ENCODE peak calls at places on chromosomes 6 and 20, in eight cellular contexts. R is CD8-positive, alpha-beta memory T cell; B is ovary; Y is lung; S is tibial nerve; D is astrocyte of the cerebellum; G is A549; V is OCI-LY7. M is an unnamed sample.

GRCh38 chr6:46323312-46323965 is 152.7 kb upstream of the ENPP5 start:
- DNase-seq in B (no peak), D (peak), G (no peak), S (no peak), V (no peak), Y (no peak), R (no peak), M (peak)

GRCh38 chr20:20454850-20455627 is 87.1 kb downstream of the INSM1 start:
- DNase-seq in B (no peak), S (no peak), R (no peak), G (no peak), V (no peak), D (no peak), Y (no peak), M (no peak)

GRCh38 chr6:52263709-52264320 is 19.5 kb upstream of the IL17F start:
- DNase-seq in B (peak), R (peak), S (peak), G (peak), Y (peak), V (peak), D (peak), M (peak)

GRCh38 chr6:104325341-104326172 is 534.2 kb downstream of the HACE1 start:
- DNase-seq in D (no peak), G (peak), V (peak), S (no peak), R (no peak), B (no peak), Y (no peak), M (peak)

GRCh38 chr6:1624848-1625341 is 15.2 kb downstream of the FOXC1 start:
- DNase-seq in B (no peak), R (no peak), S (no peak), G (no peak), V (no peak), Y (no peak), D (no peak), M (peak)

GRCh38 chr6:139587469-139587868 is 213.0 kb upstream of the CITED2 start:
- DNase-seq in V (no peak), G (peak), B (no peak), Y (no peak), R (no peak), S (no peak), D (peak), M (peak)

GRCh38 chr20:41268917-41269652 is 48.4 kb downstream of the ZHX3 start:
- DNase-seq in B (no peak), Y (no peak), S (no peak), G (no peak), D (no peak), V (no peak), R (no peak), M (no peak)

GRCh38 chr20:38125157-38126056 is 39.7 kb downstream of the TGM2 start:
- DNase-seq in B (peak), D (no peak), S (peak), Y (peak), G (peak), R (no peak), V (no peak), M (no peak)

GRCh38 chr6:2909718-2910117 is 6.6 kb upstream of the SERPINB9 start:
- DNase-seq in V (no peak), B (no peak), S (no peak), R (no peak), Y (no peak), G (no peak), D (no peak), M (no peak)

GRCh38 chr6:109498049-109498448 is 15.0 kb upstream of the ZBTB24 start:
- DNase-seq in V (no peak), G (no peak), D (no peak), S (no peak), R (no peak), B (no peak), Y (no peak), M (no peak)

GRCh38 chr6:22108199-22108598 is 188.6 kb downstream of the PRL start:
- DNase-seq in G (no peak), S (no peak), B (no peak), R (no peak), D (no peak), Y (no peak), V (no peak), M (peak)

GRCh38 chr6:99588618-99589289 is 17.9 kb upstream of the PRDM13 start:
- DNase-seq in Y (peak), G (peak), R (peak), B (peak), V (no peak), D (peak), S (no peak), M (peak)

GRCh38 chr20:6583134-6583738 is 184.2 kb upstream of the BMP2 start:
- DNase-seq in S (peak), D (peak), Y (peak), B (no peak), V (peak), R (no peak), G (peak), M (peak)

GRCh38 chr6:11815231-11815630 is 36.6 kb upstream of the ADTRP start:
- DNase-seq in B (no peak), Y (no peak), R (no peak), D (no peak), S (no peak), G (peak), V (no peak), M (no peak)

GRCh38 chr6:113570176-113570575 is 287.0 kb upstream of the MARCKS start:
- DNase-seq in R (no peak), D (no peak), S (no peak), V (no peak), Y (no peak), G (no peak), B (no peak), M (no peak)

GRCh38 chr20:32965581-32966373 is 38.5 kb downstream of the SUN5 start:
- DNase-seq in S (peak), D (no peak), Y (peak), G (no peak), V (no peak), B (no peak), R (peak), M (no peak)

GRCh38 chr20:47453167-47453782 is 48.4 kb upstream of the NCOA3 start:
- DNase-seq in V (peak), Y (no peak), D (peak), B (no peak), G (peak), R (no peak), S (no peak), M (no peak)

GRCh38 chr6:74587386-74587785 is 618.5 kb downstream of the COL12A1 start:
- DNase-seq in V (no peak), Y (no peak), B (no peak), S (no peak), D (no peak), G (no peak), R (no peak), M (no peak)

GRCh38 chr20:5719861-5720401 is 30.3 kb upstream of the SHLD1 start:
- DNase-seq in V (no peak), R (no peak), G (peak), S (no peak), Y (no peak), D (no peak), B (no peak), M (peak)

GRCh38 chr20:37510226-37510625 is 10.8 kb upstream of the NNAT start:
- DNase-seq in G (no peak), B (no peak), S (no peak), V (no peak), D (no peak), R (no peak), Y (no peak), M (no peak)

GRCh38 chr20:17531537-17532025 is 402 bp upstream of the BFSP1 start:
- DNase-seq in B (no peak), S (no peak), R (no peak), Y (no peak), D (no peak), G (no peak), V (no peak), M (no peak)

DNA sequence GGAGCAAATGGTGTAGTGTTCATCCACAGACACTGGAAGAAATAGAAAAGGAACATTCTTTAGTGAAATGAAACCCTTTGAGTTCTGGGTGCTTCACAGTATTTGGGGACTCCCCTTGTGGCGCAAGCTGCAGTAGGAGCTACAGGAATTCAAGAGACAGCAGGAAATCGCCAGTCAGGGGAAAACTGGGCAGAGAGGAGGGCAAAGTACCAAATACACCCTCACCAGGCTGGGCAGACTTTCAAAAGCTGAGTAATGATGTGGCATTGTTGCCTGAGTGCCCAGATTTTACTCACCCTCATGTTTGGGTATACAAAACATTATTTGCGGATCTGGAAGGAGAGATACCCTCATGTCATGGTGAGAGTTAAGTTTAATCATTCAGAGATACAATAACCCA is 97.9 kb downstream of the SOD2 start:
- DNase-seq in B (no peak), R (no peak), Y (no peak), S (no peak), G (peak), D (peak), V (no peak), M (peak)
- H3K4me3 ChIP-seq in B (no peak), R (no peak), Y (no peak), S (no peak), G (no peak), D (no peak), V (no peak), M (no peak)

GRCh38 chr20:62368629-62369507 is 1.8 kb upstream of the LAMA5 start:
- DNase-seq in S (no peak), V (no peak), R (no peak), G (peak), Y (peak), B (no peak), D (no peak), M (peak)
- H3K4me3 ChIP-seq in S (no peak), V (no peak), R (no peak), G (peak), Y (no peak), B (peak), D (no peak), M (peak)

DNA sequence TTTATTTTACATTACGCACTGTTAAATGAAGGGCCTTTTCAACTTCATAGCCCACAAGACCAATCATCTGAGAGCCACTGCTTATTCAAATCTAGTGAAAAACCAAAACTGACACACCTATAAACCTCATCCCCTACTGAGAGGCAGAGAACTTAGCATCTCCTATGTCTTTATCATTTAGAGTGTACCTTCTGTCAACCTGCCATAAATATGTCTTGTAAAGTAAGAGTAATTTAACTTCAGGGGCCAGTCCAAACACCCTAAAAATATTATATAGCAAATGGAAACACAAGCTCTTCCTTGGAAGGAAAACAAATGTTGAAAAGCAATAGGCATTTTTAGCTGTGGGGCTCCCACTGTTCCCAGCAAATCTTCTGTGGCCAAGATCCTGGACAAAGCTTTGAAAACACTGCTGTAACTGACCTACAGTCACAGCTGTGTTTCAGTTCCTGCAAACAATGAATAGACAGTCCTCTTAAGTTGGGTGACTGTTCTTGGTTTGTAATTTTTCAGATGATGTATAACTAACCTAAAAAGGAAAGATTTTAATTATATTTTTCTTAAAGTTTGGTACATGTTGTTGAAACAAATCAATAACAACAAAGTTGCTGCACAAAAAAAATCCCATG is 140.0 kb upstream of the RNF217 start:
- DNase-seq in G (no peak), V (no peak), Y (no peak), S (no peak), D (no peak), B (no peak), R (no peak), M (no peak)
- H3K4me3 ChIP-seq in G (no peak), V (no peak), Y (no peak), S (no peak), D (no peak), B (no peak), R (no peak), M (no peak)

DNA sequence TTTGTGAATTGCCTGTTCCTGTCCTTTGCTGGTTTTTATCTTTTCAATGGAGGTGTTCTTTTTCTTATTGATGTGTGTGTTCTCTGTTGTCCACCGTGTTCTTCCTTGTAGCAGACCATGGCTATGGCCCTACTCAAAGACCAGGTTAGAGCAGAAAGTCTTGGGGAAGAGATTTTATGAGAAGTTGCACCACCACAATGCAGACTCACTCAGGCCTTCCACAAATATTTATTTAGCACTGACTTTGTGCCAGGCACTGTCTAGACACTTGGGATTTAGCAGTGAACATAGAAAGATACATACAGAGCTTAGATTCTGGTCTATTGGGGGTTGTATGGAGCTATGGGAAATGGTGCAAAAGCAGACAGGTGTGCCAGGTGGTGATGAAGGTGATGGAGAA is 98.8 kb downstream of the DTD1 start:
- DNase-seq in B (no peak), R (no peak), D (no peak), V (no peak), G (peak), S (no peak), Y (no peak), M (no peak)
- H3K4me3 ChIP-seq in B (no peak), R (no peak), D (no peak), V (no peak), G (no peak), S (no peak), Y (no peak), M (no peak)

DNA sequence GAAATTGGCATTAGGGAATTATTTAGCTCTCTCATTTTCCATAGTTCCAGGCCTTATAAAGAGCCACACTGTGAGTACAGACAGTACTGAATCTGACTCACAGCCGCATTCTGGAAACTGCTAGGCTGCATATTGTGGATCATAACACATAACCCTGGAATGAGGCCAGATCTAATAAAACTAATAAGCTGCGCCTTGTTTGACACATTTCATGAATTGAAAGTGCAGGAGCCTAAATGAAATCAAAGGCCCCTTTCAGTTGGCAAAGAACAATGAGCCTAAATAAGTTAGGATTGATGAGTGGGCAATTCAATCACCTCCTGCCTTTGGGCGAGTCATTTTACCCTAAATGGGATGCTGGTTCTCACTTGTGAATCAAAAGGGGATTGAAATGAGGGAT is 308.5 kb downstream of the PACRG start:
- DNase-seq in R (no peak), S (no peak), B (no peak), Y (no peak), G (no peak), V (no peak), D (no peak), M (no peak)
- H3K4me3 ChIP-seq in R (no peak), S (no peak), B (no peak), Y (no peak), G (no peak), V (no peak), D (no peak), M (no peak)

DNA sequence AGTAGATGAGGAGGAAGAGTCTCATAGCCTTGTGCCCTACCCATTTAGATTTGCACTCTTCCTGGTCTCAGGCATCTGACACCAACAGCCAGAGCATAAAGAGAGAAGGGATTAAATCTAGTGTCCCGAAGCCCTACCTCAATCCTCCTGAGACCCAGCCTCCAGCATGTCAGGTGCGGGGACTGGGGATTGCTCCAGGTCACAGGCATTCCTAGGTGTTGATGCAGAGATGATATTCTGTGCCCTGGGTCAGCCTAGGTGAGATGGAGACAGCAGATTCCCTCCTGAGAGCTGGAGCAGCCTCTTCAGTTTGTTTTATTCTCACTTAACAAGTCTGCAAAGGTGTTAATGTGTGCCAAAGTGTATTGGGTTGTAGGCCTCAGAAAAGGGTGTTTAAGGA is 89.8 kb downstream of the ANKRD6 start:
- DNase-seq in B (no peak), D (no peak), S (no peak), V (no peak), Y (no peak), R (no peak), G (no peak), M (no peak)
- H3K4me3 ChIP-seq in B (no peak), D (no peak), S (no peak), V (no peak), Y (no peak), R (no peak), G (no peak), M (no peak)

GRCh38 chr6:48825501-48826317 is 637.3 kb downstream of the MMUT start:
- DNase-seq in D (no peak), R (no peak), Y (no peak), B (no peak), V (no peak), S (no peak), G (peak), M (peak)
- H3K4me3 ChIP-seq in D (no peak), R (no peak), Y (no peak), B (no peak), V (no peak), S (no peak), G (peak), M (no peak)

GRCh38 chr20:50320005-50320909 is 129.6 kb downstream of the CEBPB start:
- DNase-seq in G (no peak), Y (no peak), V (no peak), R (no peak), D (no peak), B (no peak), S (no peak), M (no peak)
- H3K4me3 ChIP-seq in G (peak), Y (no peak), V (no peak), R (no peak), D (peak), B (peak), S (no peak), M (no peak)

GRCh38 chr6:144661101-144661806 is 376.1 kb downstream of the UTRN start:
- DNase-seq in V (no peak), G (peak), Y (no peak), B (no peak), S (no peak), D (no peak), R (no peak), M (no peak)
- H3K4me3 ChIP-seq in V (no peak), G (peak), Y (no peak), B (no peak), S (no peak), D (peak), R (no peak), M (no peak)

M was measured in cardiac muscle cell.